ENCODE peak calls at places on chromosomes 6 and 20, in four cellular contexts. One of them, this sample, is unnamed. For H3K4me1, the result is how much of the 10 kb centered on the place peaks cover.

GRCh38 chr20:62176866-62177265 is 6.0 kb upstream of the MTG2 start:
- DNase-seq in tibial nerve: no peak
- DNase-seq in heart left ventricle: no peak
- DNase-seq in cardiac muscle cell: no peak
- DNase-seq in this sample: no peak

GRCh38 chr6:119497988-119498727 is 148.6 kb upstream of the MAN1A1 start:
- DNase-seq in heart left ventricle: no peak
- DNase-seq in tibial nerve: no peak
- DNase-seq in cardiac muscle cell: no peak
- DNase-seq in this sample: no peak

GRCh38 chr6:169087436-169088046 is 166.1 kb downstream of the THBS2 start:
- DNase-seq in heart left ventricle: no peak
- DNase-seq in cardiac muscle cell: no peak
- DNase-seq in tibial nerve: no peak
- DNase-seq in this sample: no peak

GRCh38 chr6:80639243-80639642 is 532.8 kb downstream of the BCKDHB start:
- DNase-seq in tibial nerve: no peak
- DNase-seq in cardiac muscle cell: no peak
- DNase-seq in heart left ventricle: no peak
- DNase-seq in this sample: no peak

GRCh38 chr6:83417880-83418663 is 12.8 kb downstream of the ME1 start:
- DNase-seq in cardiac muscle cell: peak
- DNase-seq in tibial nerve: peak
- DNase-seq in heart left ventricle: no peak
- DNase-seq in this sample: peak

GRCh38 chr6:6775074-6775473 is 186.6 kb downstream of the LY86 start:
- DNase-seq in tibial nerve: no peak
- DNase-seq in cardiac muscle cell: no peak
- DNase-seq in heart left ventricle: no peak
- DNase-seq in this sample: no peak

GRCh38 chr6:126054258-126054702 is 67.9 kb downstream of the TRMT11 start:
- DNase-seq in tibial nerve: no peak
- DNase-seq in heart left ventricle: no peak
- DNase-seq in cardiac muscle cell: no peak
- DNase-seq in this sample: peak

GRCh38 chr6:137165375-137166246 is 7.8 kb downstream of the IL22RA2 start:
- DNase-seq in tibial nerve: no peak
- DNase-seq in heart left ventricle: no peak
- DNase-seq in cardiac muscle cell: no peak
- DNase-seq in this sample: peak

GRCh38 chr6:80143312-80143960 is 37.0 kb downstream of the BCKDHB start:
- DNase-seq in tibial nerve: peak
- DNase-seq in heart left ventricle: peak
- DNase-seq in cardiac muscle cell: no peak
- DNase-seq in this sample: peak

GRCh38 chr6:53746442-53747103 is 48.2 kb upstream of the LRRC1 start:
- DNase-seq in heart left ventricle: no peak
- DNase-seq in cardiac muscle cell: no peak
- DNase-seq in tibial nerve: no peak
- DNase-seq in this sample: peak

GRCh38 chr20:10667077-10667401 is 6.8 kb downstream of the JAG1 start:
- DNase-seq in cardiac muscle cell: no peak
- DNase-seq in tibial nerve: no peak
- DNase-seq in heart left ventricle: peak
- DNase-seq in this sample: no peak

GRCh38 chr6:93036835-93037234 is 382.5 kb downstream of the EPHA7 start:
- DNase-seq in cardiac muscle cell: peak
- DNase-seq in heart left ventricle: no peak
- DNase-seq in tibial nerve: no peak
- DNase-seq in this sample: peak

GRCh38 chr6:48135352-48136084 is 24.5 kb upstream of the PTCHD4 start:
- DNase-seq in cardiac muscle cell: no peak
- DNase-seq in tibial nerve: no peak
- DNase-seq in heart left ventricle: no peak
- DNase-seq in this sample: peak

GRCh38 chr6:136123464-136123863 is 126.6 kb downstream of the MTFR2 start:
- DNase-seq in tibial nerve: no peak
- DNase-seq in heart left ventricle: no peak
- DNase-seq in cardiac muscle cell: no peak
- DNase-seq in this sample: peak

GRCh38 chr6:2237001-2237400 is 8.4 kb downstream of the GMDS start:
- DNase-seq in cardiac muscle cell: no peak
- DNase-seq in heart left ventricle: no peak
- DNase-seq in tibial nerve: no peak
- DNase-seq in this sample: peak

GRCh38 chr20:22586645-22587310 is 2.4 kb upstream of the FOXA2 start:
- DNase-seq in tibial nerve: peak
- DNase-seq in cardiac muscle cell: peak
- DNase-seq in heart left ventricle: no peak
- DNase-seq in this sample: peak

GRCh38 chr6:144559865-144560603 is 274.9 kb downstream of the UTRN start:
- DNase-seq in tibial nerve: no peak
- DNase-seq in cardiac muscle cell: no peak
- DNase-seq in heart left ventricle: no peak
- DNase-seq in this sample: no peak

GRCh38 chr6:30819287-30819917 is 64.9 kb upstream of the DDR1 start:
- DNase-seq in tibial nerve: no peak
- DNase-seq in cardiac muscle cell: no peak
- DNase-seq in heart left ventricle: no peak
- DNase-seq in this sample: peak

GRCh38 chr6:167296902-167297301 is 5.8 kb downstream of the UNC93A start:
- DNase-seq in heart left ventricle: no peak
- DNase-seq in cardiac muscle cell: no peak
- DNase-seq in tibial nerve: no peak
- DNase-seq in this sample: no peak

GRCh38 chr6:137351890-137352289 is 132.7 kb upstream of the IFNGR1 start:
- DNase-seq in cardiac muscle cell: no peak
- DNase-seq in tibial nerve: no peak
- DNase-seq in heart left ventricle: no peak
- DNase-seq in this sample: no peak

GRCh38 chr6:163367388-163368183 is 46.9 kb upstream of the QKI start:
- DNase-seq in tibial nerve: no peak
- DNase-seq in cardiac muscle cell: no peak
- DNase-seq in heart left ventricle: no peak
- DNase-seq in this sample: no peak

GRCh38 chr6:136728976-136729515 is 63.2 kb downstream of the MAP3K5 start:
- DNase-seq in tibial nerve: no peak
- DNase-seq in cardiac muscle cell: no peak
- DNase-seq in heart left ventricle: no peak
- DNase-seq in this sample: no peak

GRCh38 chr6:122749451-122750050 is 30.0 kb upstream of the FABP7 start:
- DNase-seq in heart left ventricle: no peak
- DNase-seq in cardiac muscle cell: no peak
- DNase-seq in tibial nerve: no peak
- DNase-seq in this sample: no peak

GRCh38 chr6:112251170-112251945 is 3.0 kb downstream of the LAMA4 start:
- DNase-seq in tibial nerve: peak
- DNase-seq in cardiac muscle cell: no peak
- DNase-seq in heart left ventricle: peak
- DNase-seq in this sample: no peak

GRCh38 chr6:125066964-125067363 is 86.6 kb upstream of the TPD52L1 start:
- DNase-seq in heart left ventricle: no peak
- DNase-seq in cardiac muscle cell: no peak
- DNase-seq in tibial nerve: no peak
- DNase-seq in this sample: peak

GRCh38 chr6:170032197-170032596 is 258.7 kb downstream of the DLL1 start:
- DNase-seq in heart left ventricle: no peak
- DNase-seq in tibial nerve: no peak
- DNase-seq in cardiac muscle cell: no peak
- DNase-seq in this sample: no peak

GRCh38 chr6:161557333-161558107 is 283.7 kb upstream of the AGPAT4 start:
- DNase-seq in tibial nerve: no peak
- DNase-seq in cardiac muscle cell: no peak
- DNase-seq in heart left ventricle: no peak
- DNase-seq in this sample: no peak

GRCh38 chr6:100633096-100633766 is 168.5 kb upstream of the SIM1 start:
- DNase-seq in heart left ventricle: no peak
- DNase-seq in cardiac muscle cell: no peak
- DNase-seq in tibial nerve: no peak
- DNase-seq in this sample: peak

GRCh38 chr6:83459663-83460062 is 28.8 kb upstream of the ME1 start:
- DNase-seq in cardiac muscle cell: no peak
- DNase-seq in tibial nerve: no peak
- DNase-seq in heart left ventricle: no peak
- DNase-seq in this sample: peak

GRCh38 chr6:131135244-131136020 is at the start of gene AKAP7:
- DNase-seq in heart left ventricle: peak
- DNase-seq in cardiac muscle cell: peak
- DNase-seq in tibial nerve: peak
- DNase-seq in this sample: peak

GRCh38 chr20:14997791-14998190 is 660.4 kb upstream of the FLRT3 start:
- DNase-seq in heart left ventricle: no peak
- DNase-seq in cardiac muscle cell: no peak
- DNase-seq in tibial nerve: no peak
- DNase-seq in this sample: peak

GRCh38 chr6:122222761-122223160 is 176.7 kb upstream of the HSF2 start:
- DNase-seq in heart left ventricle: no peak
- DNase-seq in tibial nerve: no peak
- DNase-seq in cardiac muscle cell: no peak
- DNase-seq in this sample: no peak

GRCh38 chr20:17803765-17804164 is 104.0 kb downstream of the BANF2 start:
- DNase-seq in tibial nerve: peak
- DNase-seq in cardiac muscle cell: no peak
- DNase-seq in heart left ventricle: peak
- DNase-seq in this sample: no peak

GRCh38 chr6:36118550-36119107 is 11.7 kb upstream of the MAPK13 start:
- DNase-seq in heart left ventricle: no peak
- DNase-seq in cardiac muscle cell: no peak
- DNase-seq in tibial nerve: no peak
- DNase-seq in this sample: peak

GRCh38 chr6:308307-308706 is 16.0 kb downstream of the DUSP22 start:
- DNase-seq in tibial nerve: no peak
- DNase-seq in heart left ventricle: no peak
- DNase-seq in cardiac muscle cell: no peak
- DNase-seq in this sample: no peak

DNA sequence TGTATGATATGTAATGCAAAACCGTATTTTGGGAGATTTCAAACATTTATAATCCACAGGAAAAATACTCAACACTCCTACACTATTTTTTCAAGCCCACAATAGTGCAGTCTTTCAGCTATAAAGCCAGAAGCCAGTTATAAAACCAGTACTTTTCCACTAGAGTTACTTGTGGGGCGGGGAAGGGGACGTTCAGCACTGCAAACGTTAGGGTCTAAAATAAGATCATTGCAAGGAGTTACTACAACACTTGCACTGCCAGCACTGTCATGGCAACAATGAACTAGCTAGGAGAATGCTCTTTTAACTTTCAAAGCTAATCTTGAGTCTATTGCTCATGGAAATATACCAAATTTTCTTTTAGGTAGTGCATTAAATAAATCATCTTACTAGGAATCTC is 14.7 kb downstream of the SESN1 start:
- DNase-seq in cardiac muscle cell: peak
- DNase-seq in tibial nerve: no peak
- DNase-seq in heart left ventricle: peak
- DNase-seq in this sample: no peak
- H3K4me1 ChIP-seq in cardiac muscle cell: under half
- H3K4me1 ChIP-seq in tibial nerve: under half
- H3K4me1 ChIP-seq in heart left ventricle: half or more
- H3K4me1 ChIP-seq in this sample: under half

DNA sequence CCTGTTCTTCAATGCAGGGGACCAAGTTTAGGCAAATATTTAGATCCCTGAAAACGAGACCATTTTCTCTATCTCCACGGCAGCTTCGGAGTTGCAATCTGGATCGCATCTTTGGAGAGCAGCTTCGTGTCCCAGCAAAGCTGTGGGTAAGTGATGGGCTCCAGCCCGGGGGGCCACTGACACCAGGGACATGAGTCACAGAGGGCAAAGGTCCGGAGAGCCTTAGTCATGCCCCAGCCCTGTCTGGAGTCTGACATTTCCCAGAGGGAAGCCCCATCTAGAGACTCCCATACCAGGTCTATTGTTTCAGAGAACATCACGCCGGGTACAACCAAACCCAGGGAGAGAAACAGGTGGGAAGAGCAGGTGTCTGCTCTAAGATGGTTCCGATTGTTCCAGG is 95.9 kb downstream of the NFATC2 start:
- DNase-seq in tibial nerve: no peak
- DNase-seq in heart left ventricle: no peak
- DNase-seq in cardiac muscle cell: no peak
- DNase-seq in this sample: peak
- H3K4me1 ChIP-seq in tibial nerve: under half
- H3K4me1 ChIP-seq in heart left ventricle: under half
- H3K4me1 ChIP-seq in cardiac muscle cell: under half
- H3K4me1 ChIP-seq in this sample: under half

DNA sequence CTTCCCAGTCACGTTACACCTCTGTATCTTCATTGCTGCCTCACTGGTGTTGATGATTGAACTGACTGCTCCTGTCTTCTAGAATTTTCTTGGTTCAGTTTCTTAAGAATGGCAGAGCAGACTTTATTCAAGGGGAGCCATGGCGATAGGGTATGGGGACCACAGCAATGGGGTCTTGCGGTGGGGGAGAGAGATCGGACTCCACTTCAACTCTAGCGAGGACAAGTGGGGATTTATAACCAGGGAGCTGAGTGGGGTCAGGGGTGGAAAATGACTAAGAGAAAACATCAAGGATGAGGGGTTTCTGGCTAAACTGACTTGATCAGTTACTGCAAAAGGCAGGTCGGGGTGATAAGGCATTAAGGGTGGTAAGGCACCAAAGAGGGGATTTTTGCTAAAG is 156.4 kb downstream of the CD83 start:
- DNase-seq in tibial nerve: no peak
- DNase-seq in cardiac muscle cell: no peak
- DNase-seq in heart left ventricle: no peak
- DNase-seq in this sample: no peak
- H3K4me1 ChIP-seq in tibial nerve: under half
- H3K4me1 ChIP-seq in cardiac muscle cell: under half
- H3K4me1 ChIP-seq in heart left ventricle: under half
- H3K4me1 ChIP-seq in this sample: half or more

DNA sequence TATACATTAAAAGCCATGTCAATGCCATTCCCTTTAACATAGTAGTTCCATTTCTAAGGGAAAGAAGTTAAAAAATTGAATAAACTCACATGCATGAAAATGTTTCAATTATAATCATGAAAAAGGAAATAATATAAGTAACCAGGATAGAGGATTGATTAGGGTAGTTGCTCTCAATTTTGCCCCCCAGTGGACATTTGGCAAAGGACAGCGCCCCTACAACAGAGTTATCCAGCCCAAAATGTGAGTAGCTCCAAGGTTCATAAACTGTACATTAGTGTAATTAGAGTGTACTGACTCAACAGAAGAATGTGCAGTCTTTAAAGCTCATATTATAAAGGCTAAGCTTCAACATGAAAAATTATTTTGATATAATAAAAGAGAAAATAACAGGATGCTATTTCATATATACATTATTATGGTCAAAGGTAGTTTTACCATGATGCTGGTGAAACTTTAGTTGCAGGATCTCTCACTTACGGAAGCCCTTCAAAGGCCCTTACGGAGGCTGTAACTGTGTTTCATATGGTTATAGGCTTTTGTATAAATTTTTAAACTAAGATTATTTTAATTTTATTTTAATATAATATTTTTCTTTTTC is 403.4 kb downstream of the PLCB1 start:
- DNase-seq in heart left ventricle: no peak
- DNase-seq in cardiac muscle cell: peak
- DNase-seq in tibial nerve: no peak
- DNase-seq in this sample: peak
- H3K4me1 ChIP-seq in heart left ventricle: under half
- H3K4me1 ChIP-seq in cardiac muscle cell: under half
- H3K4me1 ChIP-seq in tibial nerve: under half
- H3K4me1 ChIP-seq in this sample: under half

GRCh38 chr20:58851969-58852458 is 502 bp upstream of the GNAS start:
- DNase-seq in tibial nerve: no peak
- DNase-seq in heart left ventricle: no peak
- DNase-seq in cardiac muscle cell: no peak
- DNase-seq in this sample: no peak
- H3K4me1 ChIP-seq in tibial nerve: under half
- H3K4me1 ChIP-seq in heart left ventricle: under half
- H3K4me1 ChIP-seq in cardiac muscle cell: under half
- H3K4me1 ChIP-seq in this sample: under half